ENCODE peak calls at places on chromosomes 6 and 20, in six cellular contexts. I is RWPE1, D is adrenal gland, Q is fibroblast of pulmonary artery, N is endothelial cell, Z is glutamatergic neuron. K is an unnamed sample.

GRCh38 chr6:133894795-133895401 is 6.0 kb downstream of the TCF21 start:
- DNase-seq in I (no peak), D (no peak), Q (peak; percentile 91), N (no peak), Z (no peak), K (no peak)

GRCh38 chr20:62927128-62927705 is 912 bp upstream of the DIDO1 start:
- DNase-seq in I (no peak), D (no peak), Q (no peak), N (no peak), Z (no peak), K (no peak)

GRCh38 chr20:58664883-58665282 is 13.8 kb downstream of the STX16 start:
- DNase-seq in I (no peak), D (no peak), Q (no peak), N (no peak), Z (no peak), K (no peak)

GRCh38 chr6:111430605-111431378 is 52.2 kb downstream of the REV3L start:
- DNase-seq in I (no peak), D (no peak), Q (no peak), N (no peak), Z (no peak), K (no peak)

GRCh38 chr6:120108061-120108795 is 758.7 kb upstream of the MAN1A1 start:
- DNase-seq in I (no peak), D (no peak), Q (no peak), N (no peak), Z (no peak), K (no peak)

GRCh38 chr20:20594171-20594530 is 118.3 kb downstream of the RALGAPA2 start:
- DNase-seq in I (peak; percentile 26), D (no peak), Q (peak; percentile 57), N (no peak), Z (no peak), K (no peak)

GRCh38 chr6:134123666-134124208 is 71.3 kb upstream of the SLC2A12 start:
- DNase-seq in I (peak; percentile 35), D (no peak), Q (peak; percentile 88), N (peak; percentile 9), Z (no peak), K (no peak)

GRCh38 chr6:90294614-90294988 is 2.0 kb downstream of the BACH2 start:
- DNase-seq in I (peak; percentile 16), D (no peak), Q (no peak), N (no peak), Z (peak; percentile 29), K (no peak)

GRCh38 chr6:87350516-87350915 is 5.9 kb downstream of the C6orf163 start:
- DNase-seq in I (no peak), D (no peak), Q (no peak), N (no peak), Z (no peak), K (peak; percentile 23)

GRCh38 chr6:132082421-132082820 is 131.2 kb upstream of the CCN2 start:
- DNase-seq in I (no peak), D (no peak), Q (no peak), N (no peak), Z (no peak), K (no peak)

GRCh38 chr20:58603656-58604184 is 47.4 kb upstream of the STX16 start:
- DNase-seq in I (no peak), D (no peak), Q (peak; percentile 38), N (no peak), Z (no peak), K (peak; percentile 26)

GRCh38 chr20:25399038-25399430 is 8.4 kb upstream of the ABHD12 start:
- DNase-seq in I (peak; percentile 65), D (peak; percentile 82), Q (peak; percentile 87), N (peak; percentile 50), Z (no peak), K (peak; percentile 59)

GRCh38 chr6:157223021-157223430 is 100.3 kb downstream of the TMEM242 start:
- DNase-seq in I (no peak), D (no peak), Q (no peak), N (no peak), Z (no peak), K (no peak)

GRCh38 chr20:44081476-44081875 is 105.5 kb downstream of the JPH2 start:
- DNase-seq in I (no peak), D (peak; percentile 48), Q (no peak), N (no peak), Z (no peak), K (no peak)

GRCh38 chr6:28880894-28881780 is 42.6 kb downstream of the TRIM27 start:
- DNase-seq in I (peak; percentile 31), D (peak; percentile 88), Q (peak; percentile 81), N (peak; percentile 83), Z (peak; percentile 75), K (no peak)

GRCh38 chr6:35302604-35303218 is 5.1 kb downstream of the DEF6 start:
- DNase-seq in I (peak; percentile 67), D (peak; percentile 65), Q (peak; percentile 11), N (no peak), Z (no peak), K (no peak)

GRCh38 chr6:38155576-38156204 is 336.2 kb downstream of the ZFAND3 start:
- DNase-seq in I (no peak), D (no peak), Q (peak; percentile 40), N (no peak), Z (no peak), K (no peak)

GRCh38 chr20:16397053-16397452 is 176.2 kb downstream of the KIF16B start:
- DNase-seq in I (no peak), D (peak; percentile 67), Q (peak; percentile 46), N (no peak), Z (no peak), K (no peak)

GRCh38 chr20:17507032-17507431 is 24.1 kb downstream of the BFSP1 start:
- DNase-seq in I (no peak), D (no peak), Q (no peak), N (no peak), Z (no peak), K (no peak)

DNA sequence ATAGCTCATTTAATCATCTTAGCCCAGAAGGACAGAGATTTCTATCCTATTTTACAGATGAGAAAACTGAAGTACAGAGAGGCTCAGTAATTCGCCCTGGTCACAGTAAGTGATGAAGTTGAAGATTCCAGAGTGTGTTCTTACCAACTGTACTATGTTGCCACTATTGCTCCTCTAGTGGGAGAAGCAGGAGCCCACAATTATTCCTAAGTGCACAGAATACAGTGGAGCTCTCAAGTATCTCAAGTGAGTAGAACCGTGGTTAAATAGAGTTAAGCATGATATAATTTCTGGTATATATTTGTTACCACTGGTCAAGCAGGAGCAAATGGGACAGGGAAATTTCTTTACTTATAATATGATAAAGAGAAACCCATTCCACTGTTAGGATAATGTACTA is 22.1 kb downstream of the REPS1 start:
- DNase-seq in I (no peak), D (no peak), Q (no peak), N (no peak), Z (no peak), K (no peak)
- TF ChIP-seq CTCF in I (no peak), D (no peak), Q (no peak), N (no peak), Z (no peak), K (no peak)

DNA sequence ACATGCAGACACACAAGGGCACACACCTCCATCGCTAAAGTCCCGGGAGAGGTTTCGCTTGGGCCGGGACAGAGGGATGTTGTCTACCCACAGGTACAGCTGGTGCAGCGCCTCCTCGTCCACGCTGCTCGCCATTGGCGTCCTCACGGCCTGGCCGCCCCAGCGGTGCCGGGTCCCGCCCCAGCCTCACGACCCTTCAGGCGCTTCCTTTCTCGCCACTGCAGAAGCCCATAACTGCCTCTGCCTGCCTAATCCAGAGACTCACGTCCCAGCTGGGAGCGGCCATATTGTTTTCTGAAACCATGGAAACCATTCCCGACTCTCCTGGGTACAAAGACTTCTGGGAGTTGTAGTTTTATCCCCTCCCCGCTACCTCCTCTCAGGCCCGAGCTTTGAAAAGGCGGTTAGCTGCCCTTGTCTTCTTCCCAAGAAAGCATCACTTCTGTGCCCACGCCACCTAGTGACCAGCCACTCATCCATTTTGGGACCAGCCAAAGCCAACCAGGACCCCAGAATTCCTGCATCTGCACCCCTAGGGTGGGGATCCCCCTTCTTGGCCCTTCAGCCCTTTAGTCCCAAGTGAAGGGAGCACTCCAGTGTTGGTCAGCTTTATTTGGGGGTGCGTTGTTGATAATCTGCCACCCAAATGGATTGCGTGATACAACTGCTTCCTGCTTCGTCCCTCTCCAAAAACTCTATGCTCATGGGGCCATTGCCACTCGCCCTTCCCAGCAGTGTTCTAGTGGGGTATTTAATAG is at the start of gene SPEF1:
- DNase-seq in I (peak; percentile 98), D (peak; percentile 95), Q (peak; percentile 93), N (peak; percentile 73), Z (peak; percentile 77), K (peak; percentile 59)
- TF ChIP-seq CTCF in I (peak; percentile 81), D (peak; percentile 19), Q (peak; percentile 52), N (no peak), Z (peak; percentile 44), K (peak; percentile 68)

GRCh38 chr20:6140947-6141346 is 18.1 kb upstream of the FERMT1 start:
- DNase-seq in I (no peak), D (no peak), Q (no peak), N (no peak), Z (no peak), K (no peak)
- TF ChIP-seq CTCF in I (no peak), D (no peak), Q (peak; percentile 19), N (peak; percentile 12), Z (no peak), K (peak; percentile 12)

DNA sequence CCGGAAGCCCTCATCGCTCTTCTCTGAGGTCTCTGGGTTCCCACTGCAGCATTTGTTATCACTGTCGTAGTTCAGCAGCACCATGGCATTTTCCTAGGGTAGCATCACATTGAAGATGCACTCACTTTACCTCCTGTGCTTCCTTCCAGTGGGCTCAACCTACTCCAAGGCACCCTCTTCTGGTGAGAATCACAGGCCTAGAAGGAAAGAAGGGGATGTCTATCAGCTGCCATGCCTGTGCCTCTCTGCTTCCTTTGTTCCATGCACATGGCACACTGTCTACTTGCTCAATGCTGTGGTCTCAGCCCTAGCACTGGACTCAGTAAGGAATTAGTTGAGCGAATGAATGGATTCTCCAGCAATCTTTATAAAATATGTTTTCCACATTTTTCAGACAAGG is 22.6 kb downstream of the CST4 start:
- DNase-seq in I (no peak), D (no peak), Q (peak; percentile 31), N (no peak), Z (no peak), K (no peak)
- TF ChIP-seq CTCF in I (no peak), D (no peak), Q (peak; percentile 44), N (no peak), Z (no peak), K (peak; percentile 21)

GRCh38 chr6:99219788-99220187 is 129.7 kb downstream of the FAXC start:
- DNase-seq in I (peak; percentile 25), D (no peak), Q (no peak), N (peak; percentile 56), Z (peak; percentile 52), K (no peak)
- TF ChIP-seq CTCF in I (no peak), D (no peak), Q (no peak), N (no peak), Z (no peak), K (no peak)

GRCh38 chr20:10231290-10231689 is 12.7 kb downstream of the SNAP25 start:
- DNase-seq in I (no peak), D (no peak), Q (no peak), N (no peak), Z (no peak), K (no peak)
- TF ChIP-seq CTCF in I (no peak), D (no peak), Q (no peak), N (no peak), Z (no peak), K (no peak)

GRCh38 chr6:5422321-5422915 is 161.1 kb downstream of the FARS2 start:
- DNase-seq in I (peak; percentile 19), D (peak; percentile 58), Q (peak; percentile 63), N (peak; percentile 53), Z (peak; percentile 34), K (no peak)
- TF ChIP-seq CTCF in I (peak; percentile 19), D (peak; percentile 25), Q (peak; percentile 82), N (no peak), Z (peak; percentile 13), K (peak; percentile 87)

K was measured in AG04449.